ENCODE peak calls at places on chromosomes 11 and 22, in seven cellular contexts. One of them, this sample, is unnamed.

GRCh38 chr11:26896716-26897115 is 97.2 kb upstream of the FIBIN start:
- DNase-seq in adrenal gland: no peak
- DNase-seq in spleen: no peak
- DNase-seq in prostate gland: no peak
- DNase-seq in K562: no peak
- DNase-seq in heart left ventricle: no peak
- DNase-seq in A549: no peak
- DNase-seq in this sample: no peak

GRCh38 chr11:120172054-120172881 is 34.4 kb upstream of the TRIM29 start:
- DNase-seq in adrenal gland: peak; percentile 88
- DNase-seq in spleen: no peak
- DNase-seq in prostate gland: peak; percentile 67
- DNase-seq in K562: peak; percentile 78
- DNase-seq in heart left ventricle: peak; percentile 72
- DNase-seq in A549: peak; percentile 64
- DNase-seq in this sample: peak; percentile 66

GRCh38 chr22:45208993-45209838 is 31.5 kb downstream of the KIAA0930 start:
- DNase-seq in adrenal gland: no peak
- DNase-seq in spleen: peak; percentile 73
- DNase-seq in prostate gland: no peak
- DNase-seq in K562: peak; percentile 46
- DNase-seq in heart left ventricle: no peak
- DNase-seq in A549: no peak
- DNase-seq in this sample: peak; percentile 29

GRCh38 chr22:46652930-46653331 is 32.7 kb downstream of the GRAMD4 start:
- DNase-seq in adrenal gland: peak; percentile 41
- DNase-seq in spleen: no peak
- DNase-seq in prostate gland: no peak
- DNase-seq in K562: no peak
- DNase-seq in heart left ventricle: peak; percentile 62
- DNase-seq in A549: no peak
- DNase-seq in this sample: no peak

GRCh38 chr11:119643212-119643877 is 85.7 kb downstream of the NECTIN1 start:
- DNase-seq in adrenal gland: no peak
- DNase-seq in spleen: no peak
- DNase-seq in prostate gland: no peak
- DNase-seq in K562: no peak
- DNase-seq in heart left ventricle: no peak
- DNase-seq in A549: no peak
- DNase-seq in this sample: no peak

GRCh38 chr22:44245438-44245837 is 64.7 kb downstream of the PARVG start:
- DNase-seq in adrenal gland: no peak
- DNase-seq in spleen: no peak
- DNase-seq in prostate gland: no peak
- DNase-seq in K562: no peak
- DNase-seq in heart left ventricle: peak; percentile 78
- DNase-seq in A549: no peak
- DNase-seq in this sample: no peak

GRCh38 chr11:58688779-58689503 is 42.8 kb downstream of the GLYAT start:
- DNase-seq in adrenal gland: no peak
- DNase-seq in spleen: no peak
- DNase-seq in prostate gland: no peak
- DNase-seq in K562: no peak
- DNase-seq in heart left ventricle: no peak
- DNase-seq in A549: no peak
- DNase-seq in this sample: peak; percentile 6

GRCh38 chr11:57413681-57414080 is 13.2 kb downstream of the SLC43A3 start:
- DNase-seq in adrenal gland: no peak
- DNase-seq in spleen: no peak
- DNase-seq in prostate gland: no peak
- DNase-seq in K562: no peak
- DNase-seq in heart left ventricle: no peak
- DNase-seq in A549: no peak
- DNase-seq in this sample: no peak

GRCh38 chr11:70740475-70740825 is 342.1 kb downstream of the CTTN start:
- DNase-seq in adrenal gland: no peak
- DNase-seq in spleen: no peak
- DNase-seq in prostate gland: no peak
- DNase-seq in K562: no peak
- DNase-seq in heart left ventricle: no peak
- DNase-seq in A549: no peak
- DNase-seq in this sample: no peak

GRCh38 chr11:103055174-103055890 is 36.6 kb downstream of the DCUN1D5 start:
- DNase-seq in adrenal gland: no peak
- DNase-seq in spleen: no peak
- DNase-seq in prostate gland: no peak
- DNase-seq in K562: peak; percentile 10
- DNase-seq in heart left ventricle: no peak
- DNase-seq in A549: no peak
- DNase-seq in this sample: no peak

GRCh38 chr22:46171940-46172339 is 21.6 kb downstream of the PPARA start:
- DNase-seq in adrenal gland: no peak
- DNase-seq in spleen: no peak
- DNase-seq in prostate gland: no peak
- DNase-seq in K562: no peak
- DNase-seq in heart left ventricle: peak; percentile 32
- DNase-seq in A549: no peak
- DNase-seq in this sample: no peak

GRCh38 chr11:34827239-34827638 is 88.9 kb downstream of the APIP start:
- DNase-seq in adrenal gland: no peak
- DNase-seq in spleen: no peak
- DNase-seq in prostate gland: no peak
- DNase-seq in K562: no peak
- DNase-seq in heart left ventricle: no peak
- DNase-seq in A549: no peak
- DNase-seq in this sample: no peak

GRCh38 chr11:8689726-8690255 is 7.2 kb downstream of the RPL27A start:
- DNase-seq in adrenal gland: no peak
- DNase-seq in spleen: peak; percentile 48
- DNase-seq in prostate gland: no peak
- DNase-seq in K562: no peak
- DNase-seq in heart left ventricle: no peak
- DNase-seq in A549: no peak
- DNase-seq in this sample: no peak

DNA sequence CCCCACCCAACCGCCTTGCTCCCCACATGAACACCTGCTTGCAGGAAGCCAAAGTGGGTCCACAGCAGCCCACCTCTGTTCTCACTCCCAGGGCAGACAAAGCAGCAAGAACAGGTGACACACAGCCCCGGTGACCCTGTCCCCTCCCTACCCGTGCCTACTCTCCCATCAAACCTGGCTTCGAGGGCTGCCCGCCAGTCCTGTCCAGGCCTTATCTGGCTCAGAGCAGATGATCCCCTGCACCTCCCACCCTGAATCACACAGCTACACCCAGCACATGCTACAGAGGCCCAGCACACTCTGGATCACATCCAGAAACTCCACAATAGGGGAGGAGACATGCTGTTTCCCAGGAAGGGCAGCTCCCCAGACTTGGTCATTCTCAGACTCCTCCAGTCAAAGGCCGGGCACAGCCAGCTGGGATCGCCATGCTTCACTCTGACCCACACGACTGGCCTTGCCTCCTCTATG is 6.2 kb upstream of the RGL4 start:
- DNase-seq in adrenal gland: peak; percentile 75
- DNase-seq in spleen: no peak
- DNase-seq in prostate gland: no peak
- DNase-seq in K562: peak; percentile 73
- DNase-seq in heart left ventricle: no peak
- DNase-seq in A549: no peak
- DNase-seq in this sample: no peak
- TF ChIP-seq POLR2A in adrenal gland: no peak
- TF ChIP-seq POLR2A in spleen: no peak
- TF ChIP-seq POLR2A in prostate gland: no peak
- TF ChIP-seq POLR2A in K562: no peak
- TF ChIP-seq POLR2A in heart left ventricle: no peak
- TF ChIP-seq POLR2A in A549: no peak
- TF ChIP-seq POLR2A in this sample: no peak

DNA sequence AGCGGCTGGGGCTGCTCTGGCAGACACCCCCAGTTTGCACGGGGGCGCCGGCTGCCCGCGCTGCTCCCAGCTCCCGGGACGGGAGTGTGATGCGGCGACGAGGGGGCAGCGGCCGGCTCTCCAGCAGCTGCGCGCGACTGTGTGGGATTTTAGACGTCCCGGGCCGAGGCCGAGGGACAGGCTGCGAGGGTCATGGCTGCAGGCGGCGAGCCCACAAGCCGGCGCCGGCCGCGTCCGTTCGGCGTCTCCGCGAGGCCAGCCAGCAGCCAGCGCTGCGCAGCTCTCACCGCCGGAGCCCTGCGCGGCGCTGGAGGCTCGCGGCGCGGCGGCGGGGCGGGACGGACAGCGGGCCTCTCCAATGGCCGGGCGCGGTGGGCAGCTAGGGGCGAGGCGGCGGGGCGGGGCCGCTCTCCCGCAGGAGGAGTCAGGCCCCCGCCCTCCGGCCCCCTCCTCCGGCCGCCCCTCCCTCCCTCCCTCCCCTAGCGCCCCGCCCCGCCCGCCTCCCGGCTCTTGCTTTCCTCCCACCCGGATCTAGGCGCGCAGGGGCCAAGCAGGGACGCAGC is at the start of gene FZD4:
- DNase-seq in adrenal gland: peak; percentile 93
- DNase-seq in spleen: peak; percentile 91
- DNase-seq in prostate gland: peak; percentile 90
- DNase-seq in K562: peak; percentile 97
- DNase-seq in heart left ventricle: peak; percentile 95
- DNase-seq in A549: peak; percentile 78
- DNase-seq in this sample: peak; percentile 60
- TF ChIP-seq POLR2A in adrenal gland: peak; percentile 89
- TF ChIP-seq POLR2A in spleen: peak; percentile 83
- TF ChIP-seq POLR2A in prostate gland: peak; percentile 71
- TF ChIP-seq POLR2A in K562: peak; percentile 58
- TF ChIP-seq POLR2A in heart left ventricle: peak; percentile 88
- TF ChIP-seq POLR2A in A549: peak; percentile 89
- TF ChIP-seq POLR2A in this sample: peak; percentile 90

GRCh38 chr22:38315801-38316339 is 1.4 kb downstream of the CSNK1E start:
- DNase-seq in adrenal gland: no peak
- DNase-seq in spleen: peak; percentile 73
- DNase-seq in prostate gland: no peak
- DNase-seq in K562: no peak
- DNase-seq in heart left ventricle: no peak
- DNase-seq in A549: no peak
- DNase-seq in this sample: no peak

GRCh38 chr22:38314992-38315800 is 2.0 kb downstream of the CSNK1E start:
- DNase-seq in adrenal gland: peak; percentile 56
- DNase-seq in spleen: peak; percentile 81
- DNase-seq in prostate gland: peak; percentile 29
- DNase-seq in K562: no peak
- DNase-seq in heart left ventricle: peak; percentile 53
- DNase-seq in A549: no peak
- DNase-seq in this sample: no peak

GRCh38 chr22:38317237-38317994 is at the start of gene CSNK1E:
- DNase-seq in adrenal gland: peak; percentile 76
- DNase-seq in spleen: peak; percentile 94
- DNase-seq in prostate gland: peak; percentile 76
- DNase-seq in K562: peak; percentile 86
- DNase-seq in heart left ventricle: peak; percentile 88
- DNase-seq in A549: peak; percentile 51
- DNase-seq in this sample: peak; percentile 41

GRCh38 chr22:38317995-38318715 is 922 bp upstream of the CSNK1E start:
- DNase-seq in adrenal gland: peak; percentile 90
- DNase-seq in spleen: no peak
- DNase-seq in prostate gland: peak; percentile 85
- DNase-seq in K562: peak; percentile 84
- DNase-seq in heart left ventricle: peak; percentile 79
- DNase-seq in A549: peak; percentile 94
- DNase-seq in this sample: peak; percentile 95

DNA sequence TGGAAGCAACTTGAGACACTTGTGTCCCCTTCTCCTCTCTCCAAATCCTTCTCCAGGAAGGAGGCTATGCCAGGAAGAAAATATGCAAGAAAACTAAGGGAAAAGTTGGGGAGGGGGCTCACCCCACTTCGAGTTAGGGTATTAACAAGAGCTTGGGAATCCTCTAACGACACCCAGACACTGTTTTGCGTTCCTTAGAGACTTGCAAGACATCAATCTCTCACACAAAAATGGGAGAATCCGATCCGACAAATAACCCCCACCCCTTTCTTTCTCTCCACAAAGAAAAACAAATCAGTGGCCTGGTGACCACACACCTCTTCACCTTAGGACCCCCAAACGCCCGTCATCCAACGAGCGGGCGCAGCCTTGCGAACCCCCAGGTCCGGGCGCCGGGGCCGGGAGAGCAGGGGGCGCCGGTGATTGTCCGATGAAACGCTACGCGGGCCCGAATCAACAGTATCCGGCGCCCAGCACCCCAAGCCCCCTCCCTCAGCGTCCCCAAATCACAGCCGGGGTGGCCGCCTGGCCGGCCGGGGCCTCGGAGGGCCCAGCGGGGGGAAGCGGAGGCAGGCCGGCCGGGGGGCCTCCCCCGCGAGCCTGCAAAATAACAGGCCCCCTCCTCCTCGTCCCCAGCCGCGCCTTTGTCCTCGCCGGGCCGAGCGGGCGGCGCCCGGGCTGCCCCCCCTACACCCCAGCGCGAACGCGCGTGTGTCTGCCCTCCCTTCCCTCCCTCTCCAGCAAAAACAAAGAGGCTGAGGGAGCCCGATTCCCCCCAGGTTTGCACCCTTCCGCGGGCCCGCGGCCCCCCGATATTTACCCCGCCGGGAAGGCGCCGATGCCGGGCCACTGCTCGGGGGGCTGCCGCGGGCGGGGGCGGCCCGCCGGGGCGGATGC is 645 bp downstream of the CSNK1E start:
- DNase-seq in adrenal gland: peak; percentile 76
- DNase-seq in spleen: peak; percentile 90
- DNase-seq in prostate gland: peak; percentile 68
- DNase-seq in K562: peak; percentile 63
- DNase-seq in heart left ventricle: peak; percentile 76
- DNase-seq in A549: no peak
- DNase-seq in this sample: peak; percentile 25
- TF ChIP-seq POLR2A in adrenal gland: peak; percentile 12
- TF ChIP-seq POLR2A in spleen: no peak
- TF ChIP-seq POLR2A in prostate gland: peak; percentile 64
- TF ChIP-seq POLR2A in K562: no peak
- TF ChIP-seq POLR2A in heart left ventricle: no peak
- TF ChIP-seq POLR2A in A549: no peak
- TF ChIP-seq POLR2A in this sample: no peak

GRCh38 chr11:837990-838307 is 4.4 kb downstream of the POLR2L start:
- DNase-seq in adrenal gland: no peak
- DNase-seq in spleen: no peak
- DNase-seq in prostate gland: no peak
- DNase-seq in K562: no peak
- DNase-seq in heart left ventricle: no peak
- DNase-seq in A549: no peak
- DNase-seq in this sample: no peak

GRCh38 chr11:838441-839279 is 3.7 kb downstream of the POLR2L start:
- DNase-seq in adrenal gland: peak; percentile 39
- DNase-seq in spleen: no peak
- DNase-seq in prostate gland: no peak
- DNase-seq in K562: peak; percentile 68
- DNase-seq in heart left ventricle: no peak
- DNase-seq in A549: peak; percentile 56
- DNase-seq in this sample: peak; percentile 71

GRCh38 chr11:836274-836673 is 3.5 kb downstream of the CD151 start:
- DNase-seq in adrenal gland: no peak
- DNase-seq in spleen: peak; percentile 76
- DNase-seq in prostate gland: no peak
- DNase-seq in K562: no peak
- DNase-seq in heart left ventricle: no peak
- DNase-seq in A549: no peak
- DNase-seq in this sample: no peak

GRCh38 chr11:837189-837989 is 4.6 kb downstream of the CD151 start:
- DNase-seq in adrenal gland: peak; percentile 36
- DNase-seq in spleen: no peak
- DNase-seq in prostate gland: no peak
- DNase-seq in K562: peak; percentile 47
- DNase-seq in heart left ventricle: no peak
- DNase-seq in A549: no peak
- DNase-seq in this sample: no peak

GRCh38 chr11:836700-837099 is 3.9 kb downstream of the CD151 start:
- DNase-seq in adrenal gland: no peak
- DNase-seq in spleen: no peak
- DNase-seq in prostate gland: no peak
- DNase-seq in K562: no peak
- DNase-seq in heart left ventricle: no peak
- DNase-seq in A549: no peak
- DNase-seq in this sample: no peak
- TF ChIP-seq POLR2A in adrenal gland: no peak
- TF ChIP-seq POLR2A in spleen: no peak
- TF ChIP-seq POLR2A in prostate gland: no peak
- TF ChIP-seq POLR2A in K562: no peak
- TF ChIP-seq POLR2A in heart left ventricle: no peak
- TF ChIP-seq POLR2A in A549: no peak
- TF ChIP-seq POLR2A in this sample: no peak